ENCODE peak calls at places on chromosomes 16 and 17, in nine cellular contexts. C is K562, X is uterus, V is H1, E is prostate gland, G is adrenal gland, U is endothelial cell of umbilical vein, D is right lobe of liver, Q is A549. T is an unnamed sample.

GRCh38 chr16:19123535-19124178 is 9.9 kb downstream of the ITPRIPL2 start:
- DNase-seq in C (no peak), X (no peak), V (no peak), E (peak), G (peak), U (no peak), D (peak), Q (peak), T (no peak)

GRCh38 chr17:74987909-74988711 is 678 bp downstream of the CDR2L start:
- DNase-seq in C (peak), X (peak), V (peak), E (peak), G (peak), U (peak), D (peak), Q (peak), T (no peak)

GRCh38 chr17:68431661-68432071 is 25.6 kb downstream of the WIPI1 start:
- DNase-seq in C (no peak), X (no peak), V (peak), E (no peak), G (peak), U (peak), D (no peak), Q (peak), T (no peak)

GRCh38 chr17:42683407-42684031 is 1.2 kb downstream of the CNTNAP1 start:
- DNase-seq in C (no peak), X (peak), V (peak), E (peak), G (peak), U (peak), D (no peak), Q (no peak), T (no peak)

GRCh38 chr17:17819561-17819995 is 17.2 kb downstream of the SREBF1 start:
- DNase-seq in C (peak), X (no peak), V (no peak), E (peak), G (peak), U (peak), D (peak), Q (peak), T (no peak)

GRCh38 chr17:83179378-83179777 is 100.0 kb downstream of the METRNL start:
- DNase-seq in C (no peak), X (peak), V (no peak), E (no peak), G (no peak), U (peak), D (peak), Q (no peak), T (no peak)

GRCh38 chr17:47719411-47720152 is 13.5 kb upstream of the TBX21 start:
- DNase-seq in C (peak), X (no peak), V (no peak), E (no peak), G (no peak), U (no peak), D (no peak), Q (no peak), T (no peak)

GRCh38 chr17:63826468-63827001 is 696 bp upstream of the PSMC5 start:
- DNase-seq in C (no peak), X (no peak), V (peak), E (peak), G (peak), U (no peak), D (no peak), Q (no peak), T (no peak)

GRCh38 chr17:77125432-77125901 is 15.3 kb upstream of the SEC14L1 start:
- DNase-seq in C (no peak), X (no peak), V (no peak), E (no peak), G (no peak), U (peak), D (no peak), Q (peak), T (no peak)

GRCh38 chr16:57617604-57618111 is 10.8 kb upstream of the ADGRG1 start:
- DNase-seq in C (no peak), X (no peak), V (peak), E (no peak), G (peak), U (no peak), D (no peak), Q (no peak), T (no peak)

GRCh38 chr17:79781012-79781665 is 3.2 kb downstream of the CBX2 start:
- DNase-seq in C (no peak), X (no peak), V (no peak), E (no peak), G (no peak), U (no peak), D (no peak), Q (no peak), T (no peak)

GRCh38 chr17:81641825-81642489 is 5.0 kb downstream of the TSPAN10 start:
- DNase-seq in C (no peak), X (no peak), V (no peak), E (no peak), G (peak), U (no peak), D (no peak), Q (peak), T (no peak)

GRCh38 chr17:43661699-43662431 is at the start of gene MEOX1:
- DNase-seq in C (no peak), X (no peak), V (no peak), E (no peak), G (no peak), U (no peak), D (no peak), Q (no peak), T (no peak)

GRCh38 chr17:75516619-75517276 is 420 bp downstream of the TSEN54 start:
- DNase-seq in C (peak), X (peak), V (peak), E (no peak), G (peak), U (no peak), D (peak), Q (no peak), T (no peak)

GRCh38 chr17:64679710-64680216 is 17.7 kb upstream of the SMURF2 start:
- DNase-seq in C (no peak), X (no peak), V (no peak), E (no peak), G (no peak), U (peak), D (no peak), Q (peak), T (no peak)

GRCh38 chr16:51636913-51637743 is 486.1 kb upstream of the SALL1 start:
- DNase-seq in C (no peak), X (no peak), V (peak), E (no peak), G (no peak), U (no peak), D (no peak), Q (no peak), T (peak)

GRCh38 chr16:105521-105920 is 27.5 kb downstream of the MPG start:
- DNase-seq in C (no peak), X (no peak), V (no peak), E (no peak), G (no peak), U (no peak), D (no peak), Q (no peak), T (no peak)

GRCh38 chr17:73293480-73293911 is 18.3 kb downstream of the CDC42EP4 start:
- DNase-seq in C (no peak), X (peak), V (no peak), E (peak), G (peak), U (no peak), D (peak), Q (peak), T (no peak)

GRCh38 chr17:38798614-38799500 is 499 bp downstream of the PIP4K2B start:
- DNase-seq in C (peak), X (no peak), V (no peak), E (peak), G (peak), U (peak), D (no peak), Q (peak), T (no peak)

GRCh38 chr17:70086468-70086867 is 11.4 kb downstream of the KCNJ16 start:
- DNase-seq in C (no peak), X (no peak), V (no peak), E (no peak), G (no peak), U (peak), D (no peak), Q (no peak), T (no peak)

GRCh38 chr17:75776399-75777242 is 8.0 kb upstream of the UNK start:
- DNase-seq in C (no peak), X (peak), V (no peak), E (no peak), G (peak), U (no peak), D (no peak), Q (no peak), T (no peak)

GRCh38 chr16:67542464-67542863 is 13.8 kb downstream of the RIPOR1 start:
- DNase-seq in C (peak), X (no peak), V (peak), E (no peak), G (peak), U (peak), D (no peak), Q (peak), T (no peak)

GRCh38 chr16:66568355-66568754 is 2.1 kb downstream of the CMTM1 start:
- DNase-seq in C (no peak), X (no peak), V (no peak), E (no peak), G (no peak), U (peak), D (no peak), Q (no peak), T (no peak)

GRCh38 chr17:7997186-7997585 is 5.2 kb upstream of the GUCY2D start:
- DNase-seq in C (peak), X (no peak), V (no peak), E (no peak), G (no peak), U (peak), D (peak), Q (peak), T (no peak)

GRCh38 chr17:4560837-4561241 is 462 bp upstream of the GGT6 start:
- DNase-seq in C (no peak), X (no peak), V (no peak), E (no peak), G (peak), U (no peak), D (no peak), Q (no peak), T (no peak)

GRCh38 chr17:7260601-7261376 is 1.5 kb downstream of the CLDN7 start:
- DNase-seq in C (no peak), X (no peak), V (peak), E (peak), G (peak), U (no peak), D (peak), Q (no peak), T (no peak)

GRCh38 chr17:22470411-22471175 is 778.3 kb downstream of the KCNJ18 start:
- DNase-seq in C (no peak), X (no peak), V (no peak), E (no peak), G (no peak), U (no peak), D (no peak), Q (no peak), T (no peak)

GRCh38 chr17:37292429-37293139 is 83.2 kb upstream of the C17orf78 start:
- DNase-seq in C (no peak), X (no peak), V (no peak), E (no peak), G (peak), U (peak), D (no peak), Q (no peak), T (no peak)

GRCh38 chr17:45355087-45355486 is 38.3 kb upstream of the MAP3K14 start:
- DNase-seq in C (no peak), X (no peak), V (no peak), E (no peak), G (no peak), U (no peak), D (peak), Q (peak), T (no peak)

GRCh38 chr17:76018801-76019200 is 8.3 kb downstream of the EVPL start:
- DNase-seq in C (no peak), X (no peak), V (no peak), E (no peak), G (no peak), U (no peak), D (no peak), Q (no peak), T (no peak)

GRCh38 chr16:86929149-86929871 is 351.0 kb downstream of the FOXL1 start:
- DNase-seq in C (peak), X (no peak), V (no peak), E (no peak), G (peak), U (peak), D (no peak), Q (no peak), T (no peak)

GRCh38 chr16:89561195-89562026 is 929 bp downstream of the RPL13 start:
- DNase-seq in C (no peak), X (no peak), V (no peak), E (no peak), G (no peak), U (peak), D (no peak), Q (no peak), T (no peak)

GRCh38 chr16:25827709-25828108 is 135.9 kb downstream of the HS3ST4 start:
- DNase-seq in C (no peak), X (no peak), V (no peak), E (no peak), G (no peak), U (no peak), D (no peak), Q (no peak), T (no peak)

GRCh38 chr16:87464691-87465300 is 28.0 kb downstream of the ZCCHC14 start:
- DNase-seq in C (peak), X (peak), V (no peak), E (no peak), G (peak), U (no peak), D (peak), Q (no peak), T (peak)

GRCh38 chr17:44972953-44973352 is 4.8 kb upstream of the C1QL1 start:
- DNase-seq in C (no peak), X (no peak), V (no peak), E (no peak), G (no peak), U (no peak), D (no peak), Q (peak), T (no peak)

GRCh38 chr16:49598386-49599170 is 225.0 kb downstream of the C16orf78 start:
- DNase-seq in C (no peak), X (peak), V (peak), E (no peak), G (no peak), U (no peak), D (peak), Q (no peak), T (peak)

GRCh38 chr16:49596699-49597291 is 223.2 kb downstream of the C16orf78 start:
- DNase-seq in C (no peak), X (no peak), V (peak), E (no peak), G (no peak), U (no peak), D (peak), Q (no peak), T (peak)

GRCh38 chr16:49597796-49598195 is 224.2 kb downstream of the C16orf78 start:
- DNase-seq in C (no peak), X (no peak), V (peak), E (no peak), G (no peak), U (no peak), D (peak), Q (no peak), T (peak)

GRCh38 chr16:49594706-49595534 is 221.3 kb downstream of the C16orf78 start:
- DNase-seq in C (no peak), X (no peak), V (peak), E (no peak), G (no peak), U (no peak), D (peak), Q (no peak), T (no peak)

DNA sequence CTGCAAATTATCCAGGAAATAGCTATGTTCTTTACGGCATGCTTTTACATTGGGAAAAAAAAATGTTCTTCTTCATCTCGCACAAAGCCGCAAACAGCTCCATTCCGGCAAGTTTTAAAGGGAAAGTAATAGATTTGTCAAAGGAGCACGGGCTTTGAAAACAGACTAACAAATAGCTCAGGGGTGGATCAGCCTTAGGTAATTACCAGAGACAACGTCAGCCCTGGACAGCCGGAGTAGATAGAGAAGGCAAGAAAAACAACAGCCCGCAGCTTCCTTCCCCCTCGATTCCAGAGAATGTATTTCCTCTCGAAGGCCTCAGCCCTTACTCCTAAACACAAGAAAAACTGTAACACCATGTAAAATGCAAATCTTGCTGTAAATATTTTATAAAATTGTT is 222.5 kb downstream of the C16orf78 start:
- DNase-seq in C (no peak), X (no peak), V (peak), E (no peak), G (no peak), U (peak), D (peak), Q (no peak), T (peak)
- H3K4me3 ChIP-seq in C (no peak), X (no peak), V (no peak), E (no peak), G (no peak), U (no peak), D (no peak), Q (no peak), T (peak)

DNA sequence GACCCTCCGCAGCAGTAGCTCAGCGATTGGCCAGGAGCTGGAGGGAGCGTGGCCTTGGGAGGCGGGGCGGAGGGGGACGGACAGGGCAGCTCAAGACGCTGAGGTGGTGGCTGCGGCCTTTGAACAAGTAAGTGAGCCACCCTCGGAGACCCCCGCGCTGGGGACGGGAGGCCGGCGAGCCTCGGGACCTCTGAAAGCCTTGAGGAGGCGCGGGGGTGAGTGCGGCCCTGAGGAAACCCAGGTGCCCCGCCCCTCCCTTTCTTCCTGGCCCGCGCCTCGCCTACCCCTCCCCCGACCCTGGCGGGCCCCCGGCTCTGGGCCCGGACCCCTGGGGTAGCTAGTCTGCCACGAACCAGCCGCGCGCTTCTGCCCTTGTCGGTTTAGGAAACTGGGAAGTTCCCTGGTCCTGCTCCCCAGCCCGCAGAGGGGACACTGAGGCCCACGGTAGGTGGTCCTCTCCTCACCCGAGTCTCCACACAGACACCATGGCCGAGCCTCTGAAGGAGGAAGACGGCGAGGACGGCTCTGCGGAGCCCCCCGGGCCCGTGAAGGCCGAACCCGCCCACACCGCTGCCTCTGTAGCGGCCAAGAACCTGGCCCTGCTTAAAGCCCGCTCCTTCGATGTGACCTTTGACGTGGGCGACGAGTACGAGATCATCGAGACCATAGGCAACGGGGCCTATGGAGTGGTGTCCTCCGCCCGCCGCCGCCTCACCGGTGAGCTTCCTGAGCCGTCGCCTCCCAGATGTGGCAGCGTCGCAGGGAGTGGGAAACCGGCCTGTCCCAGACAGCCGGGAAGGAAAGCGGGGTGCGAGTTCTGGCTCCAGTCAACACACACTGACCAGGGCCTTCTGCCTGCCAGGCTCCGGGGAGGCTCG is at the start of gene MAPK7:
- DNase-seq in C (no peak), X (no peak), V (no peak), E (peak), G (peak), U (no peak), D (no peak), Q (no peak), T (no peak)
- TF ChIP-seq POLR2A in C (no peak), X (no peak), V (no peak), E (no peak), G (no peak), U (no peak), D (no peak), Q (peak), T (peak)

DNA sequence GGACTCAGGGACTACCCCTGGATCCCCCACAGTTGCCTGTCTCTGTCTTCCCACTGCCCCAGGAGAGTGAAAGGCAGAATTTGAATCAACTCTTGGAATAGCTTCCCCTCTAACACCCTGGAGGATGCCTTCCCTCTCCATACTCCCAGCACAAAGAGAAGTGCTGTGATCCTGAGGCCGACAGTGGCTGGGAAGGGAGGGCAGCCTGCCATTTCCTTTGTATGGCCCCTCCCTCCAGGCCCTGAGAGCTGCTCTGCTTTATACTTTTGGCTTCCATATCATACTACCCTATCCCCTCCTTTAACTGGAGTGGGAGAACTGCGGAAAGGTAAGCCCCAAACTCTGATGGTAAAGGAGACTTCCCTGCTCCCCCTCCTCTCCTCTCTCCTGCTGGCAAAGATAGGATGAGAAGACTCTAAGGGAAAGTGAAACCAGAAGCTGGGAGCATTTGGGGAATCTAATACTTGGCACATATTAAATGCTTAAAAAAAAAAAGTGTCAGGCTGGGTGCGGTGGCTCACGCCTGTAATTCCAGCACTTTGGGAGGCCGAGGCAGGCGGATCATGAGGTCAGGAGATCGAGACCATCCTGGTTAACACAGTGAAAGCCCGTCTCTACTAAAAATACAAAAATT is 4.1 kb upstream of the MED24 start:
- DNase-seq in C (no peak), X (no peak), V (no peak), E (no peak), G (no peak), U (peak), D (no peak), Q (no peak), T (no peak)
- H3K27ac ChIP-seq in C (no peak), X (peak), V (no peak), E (peak), G (peak), U (no peak), D (peak), Q (peak), T (peak)

GRCh38 chr16:78184554-78185183 is 85.2 kb downstream of the WWOX start:
- DNase-seq in C (no peak), X (no peak), V (peak), E (peak), G (no peak), U (peak), D (no peak), Q (peak), T (no peak)
- H3K4me3 ChIP-seq in C (no peak), X (no peak), V (no peak), E (no peak), G (no peak), U (no peak), D (no peak), Q (no peak), T (no peak)

DNA sequence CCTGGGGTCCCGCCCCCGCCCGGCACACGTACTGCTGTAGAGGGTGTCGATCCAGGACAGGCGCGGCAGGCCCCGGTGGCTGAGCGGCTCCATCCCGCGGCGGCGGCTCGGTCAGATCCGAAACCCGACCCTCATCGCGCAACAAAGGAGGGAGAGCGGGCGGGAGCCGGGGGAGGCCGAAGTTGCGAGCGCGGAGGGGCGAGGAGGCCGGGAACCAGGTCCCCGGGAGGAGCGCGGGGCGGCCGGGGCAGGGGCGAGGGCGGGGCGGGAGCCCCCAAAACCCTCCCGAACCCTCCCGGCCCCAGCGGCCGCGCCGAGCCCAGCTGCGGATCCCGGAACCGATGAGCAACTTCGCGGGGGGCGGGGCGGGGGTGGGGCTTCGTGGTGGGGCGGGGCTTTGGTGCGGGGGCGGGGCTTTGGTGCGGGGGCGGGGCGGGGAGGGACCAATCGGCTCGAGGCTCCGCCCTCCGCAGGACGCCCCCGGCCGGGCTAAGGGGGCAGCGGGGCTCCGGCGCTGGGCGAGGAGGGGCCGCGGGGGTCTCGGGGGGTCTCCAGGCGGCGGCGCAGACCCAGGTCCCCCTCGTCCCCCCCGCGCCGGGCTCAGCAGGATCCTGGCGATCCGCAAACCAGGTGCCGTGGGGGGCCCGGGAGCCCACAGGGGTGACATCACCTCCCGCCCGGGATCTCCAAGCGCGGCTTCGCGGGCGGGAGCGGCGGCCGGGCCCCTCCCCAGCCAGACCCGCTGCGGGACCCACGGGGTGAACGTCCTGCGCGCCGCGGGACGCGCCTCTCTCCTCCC is at the start of gene ABR:
- DNase-seq in C (peak), X (peak), V (peak), E (peak), G (peak), U (peak), D (no peak), Q (no peak), T (no peak)
- TF ChIP-seq POLR2A in C (no peak), X (no peak), V (no peak), E (no peak), G (peak), U (no peak), D (no peak), Q (no peak), T (peak)